ENCODE peak calls at places on chromosome 12, in seven cellular contexts. One of them, this sample, is unnamed.

GRCh38 chr12:68765696-68766095 is 19.7 kb downstream of the SLC35E3 start:
- DNase-seq in foreskin fibroblast: no peak
- DNase-seq in COLO829: no peak
- DNase-seq in stimulated activated CD4-positive, alpha-beta T cell treated with anti-CD3 and anti-CD28 coated beads, Interleukin-15, amount 100 ng/mL, for 1 hour: no peak
- DNase-seq in NT2/D1: no peak
- DNase-seq in effector CD4-positive, alpha-beta T cell: no peak
- DNase-seq in GM12891: no peak
- DNase-seq in this sample: no peak

GRCh38 chr12:1217191-1217949 is 226.3 kb downstream of the ERC1 start:
- DNase-seq in foreskin fibroblast: peak
- DNase-seq in COLO829: peak
- DNase-seq in stimulated activated CD4-positive, alpha-beta T cell treated with anti-CD3 and anti-CD28 coated beads, Interleukin-15, amount 100 ng/mL, for 1 hour: no peak
- DNase-seq in NT2/D1: no peak
- DNase-seq in effector CD4-positive, alpha-beta T cell: no peak
- DNase-seq in GM12891: no peak
- DNase-seq in this sample: no peak

GRCh38 chr12:6056406-6057211 is 67.9 kb downstream of the VWF start:
- DNase-seq in foreskin fibroblast: no peak
- DNase-seq in COLO829: no peak
- DNase-seq in stimulated activated CD4-positive, alpha-beta T cell treated with anti-CD3 and anti-CD28 coated beads, Interleukin-15, amount 100 ng/mL, for 1 hour: no peak
- DNase-seq in NT2/D1: peak
- DNase-seq in effector CD4-positive, alpha-beta T cell: no peak
- DNase-seq in GM12891: no peak
- DNase-seq in this sample: no peak

GRCh38 chr12:11860026-11860425 is 210.6 kb downstream of the ETV6 start:
- DNase-seq in foreskin fibroblast: no peak
- DNase-seq in COLO829: no peak
- DNase-seq in stimulated activated CD4-positive, alpha-beta T cell treated with anti-CD3 and anti-CD28 coated beads, Interleukin-15, amount 100 ng/mL, for 1 hour: no peak
- DNase-seq in NT2/D1: no peak
- DNase-seq in effector CD4-positive, alpha-beta T cell: no peak
- DNase-seq in GM12891: no peak
- DNase-seq in this sample: no peak

GRCh38 chr12:100295764-100296555 is 29.0 kb downstream of the SCYL2 start:
- DNase-seq in foreskin fibroblast: peak
- DNase-seq in COLO829: no peak
- DNase-seq in stimulated activated CD4-positive, alpha-beta T cell treated with anti-CD3 and anti-CD28 coated beads, Interleukin-15, amount 100 ng/mL, for 1 hour: no peak
- DNase-seq in NT2/D1: no peak
- DNase-seq in effector CD4-positive, alpha-beta T cell: no peak
- DNase-seq in GM12891: no peak
- DNase-seq in this sample: no peak

GRCh38 chr12:83827860-83828259 is 1084.7 kb downstream of the SLC6A15 start:
- DNase-seq in foreskin fibroblast: peak
- DNase-seq in COLO829: no peak
- DNase-seq in stimulated activated CD4-positive, alpha-beta T cell treated with anti-CD3 and anti-CD28 coated beads, Interleukin-15, amount 100 ng/mL, for 1 hour: no peak
- DNase-seq in NT2/D1: peak
- DNase-seq in effector CD4-positive, alpha-beta T cell: no peak
- DNase-seq in GM12891: no peak
- DNase-seq in this sample: no peak

GRCh38 chr12:99257672-99258071 is 389.9 kb upstream of the GARIN6 start:
- DNase-seq in foreskin fibroblast: no peak
- DNase-seq in COLO829: no peak
- DNase-seq in stimulated activated CD4-positive, alpha-beta T cell treated with anti-CD3 and anti-CD28 coated beads, Interleukin-15, amount 100 ng/mL, for 1 hour: no peak
- DNase-seq in NT2/D1: no peak
- DNase-seq in effector CD4-positive, alpha-beta T cell: no peak
- DNase-seq in GM12891: no peak
- DNase-seq in this sample: no peak

GRCh38 chr12:68359669-68360068 is 27.5 kb upstream of the MDM1 start:
- DNase-seq in foreskin fibroblast: no peak
- DNase-seq in COLO829: no peak
- DNase-seq in stimulated activated CD4-positive, alpha-beta T cell treated with anti-CD3 and anti-CD28 coated beads, Interleukin-15, amount 100 ng/mL, for 1 hour: no peak
- DNase-seq in NT2/D1: no peak
- DNase-seq in effector CD4-positive, alpha-beta T cell: no peak
- DNase-seq in GM12891: no peak
- DNase-seq in this sample: no peak

GRCh38 chr12:114902665-114903393 is 218.9 kb upstream of the TBX3 start:
- DNase-seq in foreskin fibroblast: peak
- DNase-seq in COLO829: no peak
- DNase-seq in stimulated activated CD4-positive, alpha-beta T cell treated with anti-CD3 and anti-CD28 coated beads, Interleukin-15, amount 100 ng/mL, for 1 hour: no peak
- DNase-seq in NT2/D1: no peak
- DNase-seq in effector CD4-positive, alpha-beta T cell: no peak
- DNase-seq in GM12891: no peak
- DNase-seq in this sample: no peak

GRCh38 chr12:109762673-109763191 is 49.1 kb downstream of the FAM222A start:
- DNase-seq in foreskin fibroblast: no peak
- DNase-seq in COLO829: no peak
- DNase-seq in stimulated activated CD4-positive, alpha-beta T cell treated with anti-CD3 and anti-CD28 coated beads, Interleukin-15, amount 100 ng/mL, for 1 hour: no peak
- DNase-seq in NT2/D1: no peak
- DNase-seq in effector CD4-positive, alpha-beta T cell: no peak
- DNase-seq in GM12891: no peak
- DNase-seq in this sample: no peak

GRCh38 chr12:109777544-109777943 is 55.7 kb downstream of the TRPV4 start:
- DNase-seq in foreskin fibroblast: peak
- DNase-seq in COLO829: peak
- DNase-seq in stimulated activated CD4-positive, alpha-beta T cell treated with anti-CD3 and anti-CD28 coated beads, Interleukin-15, amount 100 ng/mL, for 1 hour: no peak
- DNase-seq in NT2/D1: no peak
- DNase-seq in effector CD4-positive, alpha-beta T cell: no peak
- DNase-seq in GM12891: no peak
- DNase-seq in this sample: peak

GRCh38 chr12:106919910-106920544 is 35.7 kb upstream of the TMEM263 start:
- DNase-seq in foreskin fibroblast: peak
- DNase-seq in COLO829: peak
- DNase-seq in stimulated activated CD4-positive, alpha-beta T cell treated with anti-CD3 and anti-CD28 coated beads, Interleukin-15, amount 100 ng/mL, for 1 hour: no peak
- DNase-seq in NT2/D1: peak
- DNase-seq in effector CD4-positive, alpha-beta T cell: peak
- DNase-seq in GM12891: no peak
- DNase-seq in this sample: no peak

GRCh38 chr12:78799679-78800078 is 64.9 kb upstream of the SYT1 start:
- DNase-seq in foreskin fibroblast: no peak
- DNase-seq in COLO829: no peak
- DNase-seq in stimulated activated CD4-positive, alpha-beta T cell treated with anti-CD3 and anti-CD28 coated beads, Interleukin-15, amount 100 ng/mL, for 1 hour: no peak
- DNase-seq in NT2/D1: no peak
- DNase-seq in effector CD4-positive, alpha-beta T cell: no peak
- DNase-seq in GM12891: no peak
- DNase-seq in this sample: no peak

GRCh38 chr12:104505095-104505819 is 48.5 kb downstream of the CHST11 start:
- DNase-seq in foreskin fibroblast: no peak
- DNase-seq in COLO829: no peak
- DNase-seq in stimulated activated CD4-positive, alpha-beta T cell treated with anti-CD3 and anti-CD28 coated beads, Interleukin-15, amount 100 ng/mL, for 1 hour: no peak
- DNase-seq in NT2/D1: no peak
- DNase-seq in effector CD4-positive, alpha-beta T cell: no peak
- DNase-seq in GM12891: peak
- DNase-seq in this sample: no peak